ENCODE peak calls at places on chromosomes 2 and 18, in five cellular contexts. T is left ventricle myocardium inferior; C is effector memory CD4-positive, alpha-beta T cell; R is BJ; A is neural progenitor cell. Y is an unnamed sample.

GRCh38 chr2:240353086-240353798 is 82.2 kb upstream of the GPC1 start:
- DNase-seq in A (no peak), C (no peak), R (no peak), T (no peak), Y (no peak)

GRCh38 chr2:122859260-122859659 is 1103.8 kb downstream of the TSN start:
- DNase-seq in T (no peak), R (no peak), A (no peak), C (no peak), Y (no peak)

GRCh38 chr18:23401400-23402347 is 51.4 kb upstream of the RIOK3 start:
- DNase-seq in R (no peak), T (no peak), A (peak), C (no peak), Y (no peak)

GRCh38 chr2:127857494-127857818 is 499 bp downstream of the POLR2D start:
- DNase-seq in C (no peak), T (no peak), A (peak), R (no peak), Y (no peak)

GRCh38 chr18:3871687-3872086 is 421.7 kb downstream of the TGIF1 start:
- DNase-seq in R (no peak), A (no peak), T (no peak), C (no peak), Y (no peak)

GRCh38 chr2:216740557-216741222 is 45.3 kb upstream of the IGFBP5 start:
- DNase-seq in A (no peak), C (no peak), T (no peak), R (no peak), Y (no peak)

GRCh38 chr2:68009526-68009925 is 53.3 kb downstream of the C1D start:
- DNase-seq in R (no peak), A (no peak), C (no peak), T (no peak), Y (no peak)

GRCh38 chr18:27577740-27578139 is 392.6 kb upstream of the CHST9 start:
- DNase-seq in T (no peak), C (no peak), R (no peak), A (peak), Y (no peak)

GRCh38 chr2:241820625-241821384 is 11.8 kb downstream of the NEU4 start:
- DNase-seq in A (no peak), T (no peak), R (no peak), C (no peak), Y (no peak)

GRCh38 chr2:215826838-215827441 is 186.4 kb downstream of the MREG start:
- DNase-seq in T (no peak), A (no peak), C (no peak), R (no peak), Y (no peak)

GRCh38 chr2:8300905-8301304 is 381.0 kb upstream of the ID2 start:
- DNase-seq in C (no peak), A (no peak), R (no peak), T (no peak), Y (no peak)

GRCh38 chr2:171367692-171368091 is 66.1 kb downstream of the METTL8 start:
- DNase-seq in C (no peak), A (no peak), T (no peak), R (no peak), Y (no peak)

GRCh38 chr2:11585071-11585470 is 51.2 kb downstream of the GREB1 start:
- DNase-seq in A (no peak), R (no peak), T (no peak), C (no peak), Y (no peak)

GRCh38 chr18:77859634-77860033 is 610.0 kb downstream of the GALR1 start:
- DNase-seq in A (no peak), C (no peak), T (no peak), R (no peak), Y (no peak)

GRCh38 chr2:204486855-204487254 is 58.4 kb upstream of the PARD3B start:
- DNase-seq in R (no peak), C (no peak), A (no peak), T (no peak), Y (no peak)

GRCh38 chr2:105802587-105802986 is 57.9 kb downstream of the NCK2 start:
- DNase-seq in A (no peak), T (no peak), R (no peak), C (peak), Y (no peak)

GRCh38 chr2:119227346-119227745 is 3.7 kb downstream of the STEAP3 start:
- DNase-seq in A (no peak), C (no peak), T (no peak), R (no peak), Y (no peak)

GRCh38 chr2:174662459-174662858 is 64.9 kb upstream of the WIPF1 start:
- DNase-seq in R (peak), A (no peak), T (no peak), C (no peak), Y (no peak)

GRCh38 chr2:238389985-238390682 is 36.6 kb upstream of the ASB1 start:
- DNase-seq in C (no peak), R (no peak), T (peak), A (no peak), Y (no peak)

GRCh38 chr2:47486858-47487497 is 84.0 kb downstream of the MSH2 start:
- DNase-seq in A (no peak), T (no peak), C (no peak), R (no peak), Y (no peak)

GRCh38 chr2:108215794-108216211 is 24.0 kb upstream of the SULT1C3 start:
- DNase-seq in A (peak), C (no peak), T (no peak), R (no peak), Y (no peak)

GRCh38 chr2:7165736-7166135 is 248.5 kb downstream of the RNF144A start:
- DNase-seq in R (no peak), T (no peak), C (no peak), A (no peak), Y (no peak)

GRCh38 chr2:239181601-239182471 is 219.0 kb downstream of the HDAC4 start:
- DNase-seq in R (no peak), A (peak), C (no peak), T (peak), Y (no peak)

GRCh38 chr2:74941284-74941683 is 17.2 kb upstream of the POLE4 start:
- DNase-seq in R (no peak), A (no peak), T (no peak), C (no peak), Y (no peak)

GRCh38 chr2:1715184-1716012 is 28.9 kb downstream of the PXDN start:
- DNase-seq in T (no peak), C (no peak), A (no peak), R (no peak), Y (no peak)

GRCh38 chr18:54981076-54981475 is 21.8 kb upstream of the CCDC68 start:
- DNase-seq in A (no peak), T (no peak), C (no peak), R (no peak), Y (no peak)

GRCh38 chr2:85933753-85934594 is 45.2 kb upstream of the ST3GAL5 start:
- DNase-seq in A (no peak), C (no peak), R (peak), T (no peak), Y (no peak)

GRCh38 chr2:64857581-64858471 is 131.4 kb upstream of the SLC1A4 start:
- DNase-seq in A (peak), T (peak), C (no peak), R (no peak), Y (no peak)

GRCh38 chr2:11285499-11285898 is 58.9 kb downstream of the ROCK2 start:
- DNase-seq in C (no peak), T (no peak), R (no peak), A (no peak), Y (no peak)

GRCh38 chr18:78912336-78912735 is 67.3 kb upstream of the SALL3 start:
- DNase-seq in R (no peak), C (no peak), T (no peak), A (no peak), Y (no peak)

GRCh38 chr2:42973771-42974170 is 181.4 kb upstream of the HAAO start:
- DNase-seq in A (no peak), R (no peak), C (no peak), T (no peak), Y (no peak)

GRCh38 chr2:242010567-242011513 is 141.3 kb downstream of the RTP5 start:
- DNase-seq in R (no peak), A (no peak), T (no peak), C (no peak), Y (no peak)

GRCh38 chr2:100953406-100954043 is 48.6 kb upstream of the RPL31 start:
- DNase-seq in R (no peak), T (no peak), A (no peak), C (no peak), Y (no peak)

GRCh38 chr2:79860233-79861058 is 347.6 kb downstream of the CTNNA2 start:
- DNase-seq in T (no peak), C (no peak), A (peak), R (peak), Y (no peak)

GRCh38 chr18:12293831-12294230 is 14.2 kb upstream of the TUBB6 start:
- DNase-seq in C (no peak), T (no peak), R (no peak), A (no peak), Y (no peak)

GRCh38 chr2:233829193-233830110 is 24.9 kb downstream of the HJURP start:
- DNase-seq in C (no peak), A (no peak), R (no peak), T (no peak), Y (no peak)

GRCh38 chr2:17851731-17852585 is 26.5 kb upstream of the KCNS3 start:
- DNase-seq in A (peak), R (peak), C (no peak), T (peak), Y (no peak)

GRCh38 chr18:8654482-8655451 is 45.5 kb downstream of the RAB12 start:
- DNase-seq in C (no peak), A (no peak), R (no peak), T (no peak), Y (no peak)

GRCh38 chr18:73544618-73545017 is 603.0 kb downstream of the FBXO15 start:
- DNase-seq in R (no peak), C (no peak), A (no peak), T (no peak), Y (no peak)

GRCh38 chr2:178333851-178334250 is 117.1 kb downstream of the PRKRA start:
- DNase-seq in T (no peak), C (no peak), A (no peak), R (no peak), Y (no peak)

GRCh38 chr2:61970807-61971556 is 65.5 kb downstream of the COMMD1 start:
- DNase-seq in C (no peak), A (peak), R (no peak), T (no peak), Y (no peak)
- H3K4me3 ChIP-seq in C (no peak), A (peak), R (no peak), T (peak), Y (peak)

GRCh38 chr18:75916641-75916982 is 489.1 kb upstream of the SMIM21 start:
- DNase-seq in C (no peak), T (no peak), A (no peak), R (no peak), Y (no peak)
- H3K4me3 ChIP-seq in C (no peak), T (peak), A (peak), R (no peak), Y (no peak)

GRCh38 chr2:72919414-72920316 is 2.3 kb downstream of the EMX1 start:
- DNase-seq in T (no peak), A (peak), R (no peak), C (no peak), Y (no peak)

GRCh38 chr2:72917138-72917874 is at the start of gene EMX1:
- DNase-seq in R (no peak), T (no peak), A (peak), C (peak), Y (no peak)

GRCh38 chr2:72915907-72916742 is 1.2 kb upstream of the EMX1 start:
- DNase-seq in T (no peak), A (peak), R (no peak), C (peak), Y (no peak)

GRCh38 chr2:72916743-72917137 is 579 bp upstream of the EMX1 start:
- DNase-seq in A (peak), R (no peak), T (no peak), C (no peak), Y (no peak)

GRCh38 chr2:72917875-72918660 is 749 bp downstream of the EMX1 start:
- DNase-seq in R (no peak), T (no peak), A (peak), C (no peak), Y (no peak)
- H3K4me3 ChIP-seq in R (no peak), T (peak), A (peak), C (no peak), Y (peak)

GRCh38 chr2:147869934-147870333 is 25.1 kb downstream of the ACVR2A start:
- DNase-seq in C (no peak), A (no peak), T (no peak), R (no peak), Y (no peak)

GRCh38 chr2:147863835-147864234 is 19.0 kb downstream of the ACVR2A start:
- DNase-seq in C (no peak), T (no peak), R (no peak), A (no peak), Y (no peak)

GRCh38 chr2:147862859-147863516 is 18.2 kb downstream of the ACVR2A start:
- DNase-seq in T (no peak), C (no peak), A (no peak), R (no peak), Y (no peak)

GRCh38 chr2:147865560-147865959 is 20.7 kb downstream of the ACVR2A start:
- DNase-seq in T (no peak), R (no peak), C (no peak), A (no peak), Y (no peak)

GRCh38 chr2:147867050-147867449 is 22.2 kb downstream of the ACVR2A start:
- DNase-seq in T (no peak), C (no peak), A (no peak), R (no peak), Y (no peak)
- H3K4me3 ChIP-seq in T (no peak), C (no peak), A (no peak), R (no peak), Y (no peak)

GRCh38 chr2:38959464-38959863 is 69.8 kb downstream of the ARHGEF33 start:
- DNase-seq in C (no peak), R (no peak), A (no peak), T (peak), Y (no peak)
- H3K4me3 ChIP-seq in C (peak), R (no peak), A (no peak), T (peak), Y (no peak)

GRCh38 chr2:235542728-235543125 is 48.9 kb downstream of the AGAP1 start:
- DNase-seq in A (no peak), R (no peak), T (no peak), C (no peak), Y (no peak)
- H3K4me3 ChIP-seq in A (no peak), R (no peak), T (no peak), C (no peak), Y (no peak)

GRCh38 chr2:3731829-3732228 is 28.5 kb downstream of the DCDC2C start:
- DNase-seq in R (no peak), T (no peak), C (no peak), A (no peak), Y (no peak)
- H3K4me3 ChIP-seq in R (no peak), T (no peak), C (no peak), A (no peak), Y (no peak)

GRCh38 chr2:133266075-133266925 is 302.0 kb downstream of the NCKAP5 start:
- DNase-seq in T (peak), A (peak), R (no peak), C (no peak), Y (no peak)

GRCh38 chr2:133270550-133270949 is 297.7 kb downstream of the NCKAP5 start:
- DNase-seq in T (no peak), R (no peak), A (no peak), C (no peak), Y (no peak)

GRCh38 chr2:133262888-133263287 is 305.4 kb downstream of the NCKAP5 start:
- DNase-seq in T (no peak), C (no peak), A (peak), R (no peak), Y (no peak)

GRCh38 chr2:133266926-133267590 is 301.2 kb downstream of the NCKAP5 start:
- DNase-seq in C (no peak), A (peak), T (no peak), R (no peak), Y (no peak)

GRCh38 chr2:133264951-133265949 is 303.0 kb downstream of the NCKAP5 start:
- DNase-seq in T (peak), R (no peak), C (no peak), A (peak), Y (no peak)
- H3K4me3 ChIP-seq in T (peak), R (peak), C (no peak), A (peak), Y (peak)

DNA sequence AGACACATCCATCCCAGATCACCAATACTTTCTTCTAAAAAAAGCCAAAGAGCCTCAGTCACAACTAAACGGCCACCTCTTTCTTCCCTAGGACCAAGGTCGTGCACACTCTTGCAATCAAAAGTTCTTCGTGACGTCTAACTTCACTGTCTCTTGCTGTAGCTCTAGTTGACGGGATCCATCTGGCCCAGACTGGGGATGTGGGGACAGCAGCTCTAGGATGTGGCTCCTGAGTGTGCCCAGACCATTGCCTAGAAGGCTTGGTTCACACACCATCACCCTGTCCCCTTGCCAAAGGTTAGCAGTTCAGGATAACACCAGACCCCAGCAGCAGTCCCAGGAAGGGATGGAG is 98.2 kb downstream of the TNS1 start:
- DNase-seq in T (no peak), R (no peak), C (no peak), A (no peak), Y (no peak)
- H3K4me3 ChIP-seq in T (peak), R (no peak), C (no peak), A (no peak), Y (no peak)

Y was measured in esophagus squamous epithelium.